ENCODE peak calls at places on chromosomes 11 and 22, in five cellular contexts. H, R, B, M and O are unnamed samples.

GRCh38 chr22:40479126-40479800 is 108.9 kb downstream of the SGSM3 start:
- DNase-seq in H (no peak), R (no peak), B (no peak), M (no peak), O (no peak)

GRCh38 chr11:24289301-24289700 is 207.6 kb upstream of the LUZP2 start:
- DNase-seq in H (no peak), R (no peak), B (no peak), M (no peak), O (no peak)

GRCh38 chr11:101915811-101916291 is 471 bp downstream of the ANGPTL5 start:
- DNase-seq in H (no peak), R (no peak), B (peak; percentile 33), M (no peak), O (no peak)

GRCh38 chr22:48100685-48101417 is 1338.4 kb downstream of the TBC1D22A start:
- DNase-seq in H (no peak), R (peak; percentile 17), B (no peak), M (no peak), O (no peak)

GRCh38 chr11:27158763-27159679 is 118.4 kb downstream of the BBOX1 start:
- DNase-seq in H (peak; percentile 45), R (peak; percentile 41), B (peak; percentile 73), M (no peak), O (peak; percentile 26)

GRCh38 chr11:102279641-102280170 is 37.6 kb upstream of the BIRC3 start:
- DNase-seq in H (peak; percentile 68), R (no peak), B (peak; percentile 8), M (no peak), O (no peak)

GRCh38 chr22:25555506-25556060 is 8.9 kb upstream of the GRK3 start:
- DNase-seq in H (no peak), R (no peak), B (no peak), M (no peak), O (no peak)

GRCh38 chr11:117520201-117520600 is 192.5 kb downstream of the CEP164 start:
- DNase-seq in H (no peak), R (no peak), B (peak; percentile 13), M (no peak), O (no peak)

GRCh38 chr11:77269484-77270123 is 31.9 kb downstream of the GDPD4 start:
- DNase-seq in H (no peak), R (no peak), B (peak; percentile 27), M (no peak), O (no peak)

GRCh38 chr22:38696606-38697005 is 4.1 kb downstream of the JOSD1 start:
- DNase-seq in H (no peak), R (no peak), B (peak; percentile 79), M (no peak), O (peak; percentile 55)

GRCh38 chr11:11993814-11994213 is 14.6 kb downstream of the DKK3 start:
- DNase-seq in H (peak; percentile 65), R (peak; percentile 55), B (peak; percentile 88), M (no peak), O (no peak)

GRCh38 chr11:121958978-121959340 is 157.1 kb downstream of the BLID start:
- DNase-seq in H (no peak), R (no peak), B (no peak), M (no peak), O (no peak)

GRCh38 chr11:9662273-9662672 is 1.6 kb upstream of the SWAP70 start:
- DNase-seq in H (no peak), R (no peak), B (no peak), M (no peak), O (no peak)

GRCh38 chr11:63564785-63565350 is 1.7 kb upstream of the PLAAT2 start:
- DNase-seq in H (no peak), R (no peak), B (no peak), M (no peak), O (no peak)

GRCh38 chr11:47056261-47056915 is 119.8 kb downstream of the CSTPP1 start:
- DNase-seq in H (no peak), R (no peak), B (peak; percentile 11), M (no peak), O (no peak)

GRCh38 chr11:13169709-13170108 is 107.9 kb upstream of the BMAL1 start:
- DNase-seq in H (no peak), R (no peak), B (peak; percentile 80), M (no peak), O (peak; percentile 42)

DNA sequence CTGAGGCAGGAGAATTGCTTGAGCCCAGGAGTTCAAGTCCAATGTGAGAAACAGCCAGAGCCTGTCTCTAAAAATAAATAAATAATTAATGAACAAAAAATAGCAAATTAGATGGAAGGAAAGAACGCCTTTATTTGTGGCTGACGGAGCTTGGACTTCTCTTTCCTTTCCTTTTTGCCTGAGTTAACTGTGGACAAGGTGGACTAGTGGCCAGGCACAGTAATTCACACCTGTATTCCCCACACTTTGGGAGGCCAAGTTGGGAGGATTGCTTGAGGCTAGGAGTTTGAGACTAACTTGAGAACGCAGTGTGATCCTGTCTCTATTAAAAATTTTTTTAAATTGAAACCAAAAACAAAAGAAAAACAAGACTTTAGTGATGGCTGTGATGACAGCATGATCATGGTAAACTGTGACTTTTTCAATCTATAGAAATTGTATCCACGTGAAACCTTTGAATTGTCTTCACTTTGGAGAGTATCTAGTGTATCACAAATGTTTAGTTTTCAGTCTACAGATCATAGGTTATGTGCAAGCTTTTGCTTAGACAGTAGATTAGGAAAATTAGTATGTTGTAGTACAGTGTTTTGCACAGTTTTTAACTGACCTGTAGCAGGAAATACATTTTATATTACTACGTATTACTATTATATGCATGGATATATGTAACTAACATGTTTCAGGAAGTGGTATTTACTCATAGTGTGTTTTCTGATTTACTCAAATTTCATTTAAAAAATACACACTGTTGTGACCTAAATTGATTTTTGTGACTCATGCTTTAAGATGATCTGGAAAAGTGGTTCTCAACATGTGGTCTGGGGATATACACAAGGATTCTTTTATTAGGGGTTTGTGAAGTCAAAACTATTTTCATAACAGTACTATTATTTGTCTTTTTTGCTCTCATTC is 42.1 kb downstream of the KDM2A start:
- DNase-seq in H (no peak), R (no peak), B (no peak), M (no peak), O (no peak)
- TF ChIP-seq CTCF in H (no peak), R (peak; percentile 37), B (peak; percentile 28), M (no peak), O (no peak)

DNA sequence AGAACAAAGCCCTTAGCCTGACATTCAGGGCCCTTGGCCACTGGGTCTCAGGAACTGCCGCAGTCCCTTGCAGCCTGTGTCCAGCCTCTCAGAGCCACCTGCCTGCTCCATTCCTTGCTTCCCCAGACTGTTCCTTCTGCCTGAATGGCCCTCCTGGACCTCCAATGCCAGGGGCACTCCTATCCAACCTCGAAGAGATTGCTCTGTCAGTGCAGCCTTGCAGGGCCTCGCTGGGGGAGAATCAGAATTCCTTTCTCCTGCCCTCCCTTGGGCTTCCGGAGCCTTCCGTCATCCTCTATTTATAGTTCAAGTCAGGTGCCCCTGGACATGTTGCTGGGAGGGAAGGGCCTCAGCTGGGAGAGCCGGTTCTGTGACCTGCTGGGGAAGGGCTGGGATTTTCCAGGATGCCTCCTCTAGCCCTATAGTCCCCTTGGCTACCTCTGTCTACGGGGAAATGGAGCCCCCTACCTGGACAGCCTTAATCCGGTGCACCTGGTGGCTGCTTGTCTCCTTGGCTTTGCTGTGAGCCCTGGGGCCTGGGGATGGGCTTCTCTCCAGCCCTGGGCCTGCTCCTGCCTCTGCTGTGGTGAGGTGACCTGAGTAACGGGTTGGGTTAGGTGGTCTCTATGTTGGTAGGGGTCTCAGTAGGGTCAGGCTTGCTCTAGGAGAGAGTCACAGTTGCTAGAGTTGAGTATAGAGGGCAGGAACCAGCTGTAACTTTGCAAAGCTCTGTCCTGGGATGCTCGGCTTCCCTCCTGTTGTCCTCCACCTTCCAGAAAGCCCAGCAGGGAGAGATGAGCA is 45.9 kb upstream of the SYT7 start:
- DNase-seq in H (peak; percentile 53), R (peak; percentile 95), B (no peak), M (no peak), O (no peak)
- TF ChIP-seq CTCF in H (no peak), R (peak; percentile 42), B (no peak), M (no peak), O (no peak)

GRCh38 chr11:1481861-1482441 is 4.6 kb downstream of the MOB2 start:
- DNase-seq in H (no peak), R (no peak), B (no peak), M (peak; percentile 45), O (no peak)

GRCh38 chr11:1481483-1481825 is 5.1 kb downstream of the MOB2 start:
- DNase-seq in H (no peak), R (no peak), B (no peak), M (no peak), O (no peak)

GRCh38 chr11:1483445-1483961 is 3.1 kb downstream of the MOB2 start:
- DNase-seq in H (no peak), R (no peak), B (no peak), M (peak; percentile 31), O (no peak)

GRCh38 chr11:1484061-1484671 is 2.4 kb downstream of the MOB2 start:
- DNase-seq in H (no peak), R (no peak), B (no peak), M (peak; percentile 43), O (no peak)

GRCh38 chr11:1482581-1483444 is 3.8 kb downstream of the MOB2 start:
- DNase-seq in H (no peak), R (no peak), B (no peak), M (peak; percentile 45), O (no peak)
- TF ChIP-seq CTCF in H (no peak), R (peak; percentile 52), B (peak; percentile 43), M (no peak), O (no peak)

GRCh38 chr22:20567993-20568417 is 60.6 kb downstream of the MED15 start:
- DNase-seq in H (no peak), R (no peak), B (peak; percentile 66), M (no peak), O (no peak)
- TF ChIP-seq CTCF in H (no peak), R (peak; percentile 53), B (peak; percentile 77), M (no peak), O (peak; percentile 73)

DNA sequence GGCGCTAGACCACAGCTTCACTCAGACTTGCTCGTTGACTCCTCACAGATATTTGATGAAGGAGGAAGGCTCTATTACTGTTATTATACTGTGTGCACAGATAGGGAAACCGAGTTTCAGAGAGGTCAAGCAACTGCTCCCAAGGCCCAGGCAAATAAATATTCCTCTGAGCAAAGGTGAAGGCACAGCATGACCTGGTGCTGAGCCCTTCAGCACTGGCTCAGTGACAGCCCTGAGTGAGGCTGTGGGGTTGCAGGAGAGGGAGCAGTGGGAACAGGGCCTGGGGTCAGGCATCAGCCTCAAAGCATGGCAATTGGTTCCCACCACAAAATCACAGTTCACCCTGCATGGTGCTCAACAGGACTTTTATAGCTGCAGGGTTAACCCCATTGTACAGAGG is 7.1 kb downstream of the POLR3H start:
- DNase-seq in H (no peak), R (no peak), B (no peak), M (no peak), O (no peak)
- TF ChIP-seq CTCF in H (no peak), R (no peak), B (no peak), M (no peak), O (no peak)